ENCODE peak calls at places on chromosome 18, in four cellular contexts. One of them, this sample, is unnamed.

GRCh38 chr18:10170375-10170774 is 256.6 kb downstream of the VAPA start:
- DNase-seq in choroid plexus epithelial cell: no peak
- DNase-seq in fibroblast of mammary gland: no peak
- DNase-seq in mucosa of descending colon: no peak
- DNase-seq in this sample: no peak

GRCh38 chr18:11842562-11842961 is 8.7 kb upstream of the CHMP1B start:
- DNase-seq in choroid plexus epithelial cell: no peak
- DNase-seq in fibroblast of mammary gland: no peak
- DNase-seq in mucosa of descending colon: no peak
- DNase-seq in this sample: no peak

GRCh38 chr18:41875094-41875780 is 79.8 kb upstream of the PIK3C3 start:
- DNase-seq in choroid plexus epithelial cell: peak; percentile 76
- DNase-seq in fibroblast of mammary gland: peak; percentile 65
- DNase-seq in mucosa of descending colon: no peak
- DNase-seq in this sample: peak; percentile 71

GRCh38 chr18:10726198-10727068 is 200.6 kb downstream of the NAPG start:
- DNase-seq in choroid plexus epithelial cell: no peak
- DNase-seq in fibroblast of mammary gland: no peak
- DNase-seq in mucosa of descending colon: peak; percentile 29
- DNase-seq in this sample: no peak

GRCh38 chr18:72742002-72742401 is 125.8 kb downstream of the NETO1 start:
- DNase-seq in choroid plexus epithelial cell: no peak
- DNase-seq in fibroblast of mammary gland: no peak
- DNase-seq in mucosa of descending colon: no peak
- DNase-seq in this sample: peak; percentile 56

GRCh38 chr18:74596959-74597661 is 560 bp upstream of the ZNF407 start:
- DNase-seq in choroid plexus epithelial cell: peak; percentile 75
- DNase-seq in fibroblast of mammary gland: peak; percentile 62
- DNase-seq in mucosa of descending colon: peak; percentile 81
- DNase-seq in this sample: peak; percentile 9

GRCh38 chr18:58556333-58557012 is 72.4 kb downstream of the ALPK2 start:
- DNase-seq in choroid plexus epithelial cell: no peak
- DNase-seq in fibroblast of mammary gland: no peak
- DNase-seq in mucosa of descending colon: no peak
- DNase-seq in this sample: no peak

GRCh38 chr18:48193521-48194251 is 215.5 kb downstream of the ZBTB7C start:
- DNase-seq in choroid plexus epithelial cell: no peak
- DNase-seq in fibroblast of mammary gland: no peak
- DNase-seq in mucosa of descending colon: no peak
- DNase-seq in this sample: no peak

GRCh38 chr18:40355701-40356100 is 1599.3 kb upstream of the PIK3C3 start:
- DNase-seq in choroid plexus epithelial cell: peak; percentile 24
- DNase-seq in fibroblast of mammary gland: peak; percentile 72
- DNase-seq in mucosa of descending colon: no peak
- DNase-seq in this sample: peak; percentile 56

GRCh38 chr18:34039194-34039593 is 185.5 kb downstream of the NOL4 start:
- DNase-seq in choroid plexus epithelial cell: no peak
- DNase-seq in fibroblast of mammary gland: no peak
- DNase-seq in mucosa of descending colon: no peak
- DNase-seq in this sample: no peak

GRCh38 chr18:54616220-54616848 is 25.3 kb downstream of the DYNAP start:
- DNase-seq in choroid plexus epithelial cell: no peak
- DNase-seq in fibroblast of mammary gland: no peak
- DNase-seq in mucosa of descending colon: no peak
- DNase-seq in this sample: no peak

GRCh38 chr18:31424383-31424988 is 23.1 kb upstream of the DSG3 start:
- DNase-seq in choroid plexus epithelial cell: peak; percentile 72
- DNase-seq in fibroblast of mammary gland: peak; percentile 39
- DNase-seq in mucosa of descending colon: peak; percentile 53
- DNase-seq in this sample: peak; percentile 67

GRCh38 chr18:59835656-59836379 is 64.0 kb upstream of the PMAIP1 start:
- DNase-seq in choroid plexus epithelial cell: peak; percentile 45
- DNase-seq in fibroblast of mammary gland: no peak
- DNase-seq in mucosa of descending colon: no peak
- DNase-seq in this sample: no peak

GRCh38 chr18:66749475-66750035 is 145.7 kb upstream of the CDH19 start:
- DNase-seq in choroid plexus epithelial cell: no peak
- DNase-seq in fibroblast of mammary gland: no peak
- DNase-seq in mucosa of descending colon: no peak
- DNase-seq in this sample: no peak

GRCh38 chr18:8264861-8265411 is 344.3 kb upstream of the RAB12 start:
- DNase-seq in choroid plexus epithelial cell: peak; percentile 62
- DNase-seq in fibroblast of mammary gland: no peak
- DNase-seq in mucosa of descending colon: no peak
- DNase-seq in this sample: no peak

GRCh38 chr18:50268022-50268747 is 1.9 kb upstream of the CFAP53 start:
- DNase-seq in choroid plexus epithelial cell: peak; percentile 74
- DNase-seq in fibroblast of mammary gland: peak; percentile 72
- DNase-seq in mucosa of descending colon: peak; percentile 88
- DNase-seq in this sample: no peak

GRCh38 chr18:48743046-48743445 is 204.2 kb downstream of the CTIF start:
- DNase-seq in choroid plexus epithelial cell: peak; percentile 55
- DNase-seq in fibroblast of mammary gland: peak; percentile 88
- DNase-seq in mucosa of descending colon: no peak
- DNase-seq in this sample: peak; percentile 48

GRCh38 chr18:12307251-12307736 is 747 bp upstream of the TUBB6 start:
- DNase-seq in choroid plexus epithelial cell: peak; percentile 82
- DNase-seq in fibroblast of mammary gland: peak; percentile 77
- DNase-seq in mucosa of descending colon: peak; percentile 42
- DNase-seq in this sample: peak; percentile 42

GRCh38 chr18:55343396-55344073 is 244.5 kb downstream of the TCF4 start:
- DNase-seq in choroid plexus epithelial cell: peak; percentile 73
- DNase-seq in fibroblast of mammary gland: peak; percentile 56
- DNase-seq in mucosa of descending colon: no peak
- DNase-seq in this sample: peak; percentile 25

GRCh38 chr18:37946324-37946723 is 380.7 kb upstream of the CELF4 start:
- DNase-seq in choroid plexus epithelial cell: no peak
- DNase-seq in fibroblast of mammary gland: no peak
- DNase-seq in mucosa of descending colon: no peak
- DNase-seq in this sample: no peak

GRCh38 chr18:21056545-21056944 is 55.1 kb downstream of the ROCK1 start:
- DNase-seq in choroid plexus epithelial cell: no peak
- DNase-seq in fibroblast of mammary gland: no peak
- DNase-seq in mucosa of descending colon: no peak
- DNase-seq in this sample: peak; percentile 4

GRCh38 chr18:39627936-39628335 is 2062.3 kb upstream of the CELF4 start:
- DNase-seq in choroid plexus epithelial cell: peak; percentile 59
- DNase-seq in fibroblast of mammary gland: peak; percentile 5
- DNase-seq in mucosa of descending colon: no peak
- DNase-seq in this sample: no peak

GRCh38 chr18:73895701-73896100 is 251.9 kb downstream of the FBXO15 start:
- DNase-seq in choroid plexus epithelial cell: no peak
- DNase-seq in fibroblast of mammary gland: no peak
- DNase-seq in mucosa of descending colon: no peak
- DNase-seq in this sample: peak; percentile 4

GRCh38 chr18:72504866-72505265 is 39.3 kb downstream of the CBLN2 start:
- DNase-seq in choroid plexus epithelial cell: no peak
- DNase-seq in fibroblast of mammary gland: no peak
- DNase-seq in mucosa of descending colon: no peak
- DNase-seq in this sample: no peak

GRCh38 chr18:59448546-59448945 is 89.5 kb upstream of the LMAN1 start:
- DNase-seq in choroid plexus epithelial cell: peak; percentile 16
- DNase-seq in fibroblast of mammary gland: peak; percentile 95
- DNase-seq in mucosa of descending colon: no peak
- DNase-seq in this sample: no peak

GRCh38 chr18:55189972-55190371 is 230.7 kb upstream of the CCDC68 start:
- DNase-seq in choroid plexus epithelial cell: no peak
- DNase-seq in fibroblast of mammary gland: no peak
- DNase-seq in mucosa of descending colon: no peak
- DNase-seq in this sample: no peak

GRCh38 chr18:3051718-3052410 is 38.9 kb upstream of the LPIN2 start:
- DNase-seq in choroid plexus epithelial cell: no peak
- DNase-seq in fibroblast of mammary gland: no peak
- DNase-seq in mucosa of descending colon: peak; percentile 63
- DNase-seq in this sample: peak; percentile 32

GRCh38 chr18:45197526-45197970 is 417.7 kb upstream of the SLC14A2 start:
- DNase-seq in choroid plexus epithelial cell: no peak
- DNase-seq in fibroblast of mammary gland: peak; percentile 75
- DNase-seq in mucosa of descending colon: no peak
- DNase-seq in this sample: no peak

GRCh38 chr18:11653521-11653920 is 35.5 kb upstream of the GNAL start:
- DNase-seq in choroid plexus epithelial cell: no peak
- DNase-seq in fibroblast of mammary gland: no peak
- DNase-seq in mucosa of descending colon: no peak
- DNase-seq in this sample: no peak

GRCh38 chr18:48790226-48790863 is 160.4 kb downstream of the SMAD7 start:
- DNase-seq in choroid plexus epithelial cell: peak; percentile 81
- DNase-seq in fibroblast of mammary gland: no peak
- DNase-seq in mucosa of descending colon: no peak
- DNase-seq in this sample: peak; percentile 11

GRCh38 chr18:76834379-76834778 is 12.0 kb downstream of the ZNF236 start:
- DNase-seq in choroid plexus epithelial cell: no peak
- DNase-seq in fibroblast of mammary gland: no peak
- DNase-seq in mucosa of descending colon: no peak
- DNase-seq in this sample: no peak

GRCh38 chr18:78899241-78899640 is 80.4 kb upstream of the SALL3 start:
- DNase-seq in choroid plexus epithelial cell: no peak
- DNase-seq in fibroblast of mammary gland: no peak
- DNase-seq in mucosa of descending colon: no peak
- DNase-seq in this sample: no peak

GRCh38 chr18:73462092-73462491 is 594.3 kb upstream of the NETO1 start:
- DNase-seq in choroid plexus epithelial cell: peak; percentile 97
- DNase-seq in fibroblast of mammary gland: peak; percentile 89
- DNase-seq in mucosa of descending colon: no peak
- DNase-seq in this sample: peak; percentile 50

GRCh38 chr18:32777049-32777448 is 4.2 kb upstream of the KLHL14 start:
- DNase-seq in choroid plexus epithelial cell: peak; percentile 8
- DNase-seq in fibroblast of mammary gland: peak; percentile 48
- DNase-seq in mucosa of descending colon: no peak
- DNase-seq in this sample: peak; percentile 30

GRCh38 chr18:36993068-36993467 is 164.1 kb downstream of the KIAA1328 start:
- DNase-seq in choroid plexus epithelial cell: peak; percentile 81
- DNase-seq in fibroblast of mammary gland: peak; percentile 54
- DNase-seq in mucosa of descending colon: no peak
- DNase-seq in this sample: no peak

GRCh38 chr18:34098109-34098508 is 126.6 kb downstream of the NOL4 start:
- DNase-seq in choroid plexus epithelial cell: no peak
- DNase-seq in fibroblast of mammary gland: no peak
- DNase-seq in mucosa of descending colon: no peak
- DNase-seq in this sample: no peak

GRCh38 chr18:58205087-58205779 is 161.2 kb downstream of the NEDD4L start:
- DNase-seq in choroid plexus epithelial cell: peak; percentile 62
- DNase-seq in fibroblast of mammary gland: peak; percentile 84
- DNase-seq in mucosa of descending colon: no peak
- DNase-seq in this sample: no peak

GRCh38 chr18:44098551-44099098 is 582.1 kb upstream of the SETBP1 start:
- DNase-seq in choroid plexus epithelial cell: peak; percentile 79
- DNase-seq in fibroblast of mammary gland: peak; percentile 45
- DNase-seq in mucosa of descending colon: peak; percentile 38
- DNase-seq in this sample: peak; percentile 49
- TF ChIP-seq CTCF in choroid plexus epithelial cell: peak; percentile 61
- TF ChIP-seq CTCF in fibroblast of mammary gland: peak; percentile 41
- TF ChIP-seq CTCF in mucosa of descending colon: peak; percentile 15
- TF ChIP-seq CTCF in this sample: peak; percentile 41

GRCh38 chr18:13831864-13832508 is 8.0 kb downstream of the MC5R start:
- DNase-seq in choroid plexus epithelial cell: no peak
- DNase-seq in fibroblast of mammary gland: peak; percentile 2
- DNase-seq in mucosa of descending colon: no peak
- DNase-seq in this sample: peak; percentile 50
- TF ChIP-seq CTCF in choroid plexus epithelial cell: no peak
- TF ChIP-seq CTCF in fibroblast of mammary gland: no peak
- TF ChIP-seq CTCF in mucosa of descending colon: no peak
- TF ChIP-seq CTCF in this sample: no peak

GRCh38 chr18:27211569-27211968 is 26.5 kb upstream of the CHST9 start:
- DNase-seq in choroid plexus epithelial cell: no peak
- DNase-seq in fibroblast of mammary gland: no peak
- DNase-seq in mucosa of descending colon: no peak
- DNase-seq in this sample: no peak
- TF ChIP-seq CTCF in choroid plexus epithelial cell: no peak
- TF ChIP-seq CTCF in fibroblast of mammary gland: no peak
- TF ChIP-seq CTCF in mucosa of descending colon: no peak
- TF ChIP-seq CTCF in this sample: no peak

DNA sequence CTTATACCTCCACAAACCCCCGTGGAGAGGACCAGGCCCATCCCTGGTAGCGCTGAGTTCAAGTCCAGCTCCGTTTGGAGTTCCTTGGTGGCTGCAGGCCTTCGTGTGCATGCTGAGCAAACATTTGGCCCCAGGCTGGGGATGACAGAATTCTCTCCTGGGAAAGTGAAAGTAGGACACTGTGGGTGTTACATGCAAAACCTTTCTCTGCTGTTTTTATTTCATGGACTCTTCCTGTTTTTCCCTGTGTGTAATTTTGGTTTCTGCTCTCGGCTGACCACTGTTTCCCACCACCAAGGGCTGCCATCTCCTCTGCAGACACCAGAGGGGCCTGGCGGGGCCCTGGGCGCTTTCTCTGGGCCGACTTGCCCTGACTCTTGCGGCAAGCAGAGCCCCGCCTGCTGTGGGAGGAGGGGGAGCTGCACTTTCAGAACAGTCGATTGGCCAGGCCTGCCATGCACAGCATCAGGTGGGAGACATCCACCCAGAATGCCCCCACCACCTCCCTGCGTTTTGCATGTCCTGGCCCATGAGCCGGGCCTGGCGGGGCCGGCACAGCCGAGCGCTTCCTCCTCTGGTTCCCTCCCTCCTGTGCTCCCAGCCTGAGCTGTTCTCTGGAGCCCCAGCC is 102.4 kb downstream of the CABLES1 start:
- DNase-seq in choroid plexus epithelial cell: peak; percentile 65
- DNase-seq in fibroblast of mammary gland: peak; percentile 56
- DNase-seq in mucosa of descending colon: peak; percentile 64
- DNase-seq in this sample: no peak
- TF ChIP-seq CTCF in choroid plexus epithelial cell: peak; percentile 59
- TF ChIP-seq CTCF in fibroblast of mammary gland: peak; percentile 41
- TF ChIP-seq CTCF in mucosa of descending colon: no peak
- TF ChIP-seq CTCF in this sample: no peak

DNA sequence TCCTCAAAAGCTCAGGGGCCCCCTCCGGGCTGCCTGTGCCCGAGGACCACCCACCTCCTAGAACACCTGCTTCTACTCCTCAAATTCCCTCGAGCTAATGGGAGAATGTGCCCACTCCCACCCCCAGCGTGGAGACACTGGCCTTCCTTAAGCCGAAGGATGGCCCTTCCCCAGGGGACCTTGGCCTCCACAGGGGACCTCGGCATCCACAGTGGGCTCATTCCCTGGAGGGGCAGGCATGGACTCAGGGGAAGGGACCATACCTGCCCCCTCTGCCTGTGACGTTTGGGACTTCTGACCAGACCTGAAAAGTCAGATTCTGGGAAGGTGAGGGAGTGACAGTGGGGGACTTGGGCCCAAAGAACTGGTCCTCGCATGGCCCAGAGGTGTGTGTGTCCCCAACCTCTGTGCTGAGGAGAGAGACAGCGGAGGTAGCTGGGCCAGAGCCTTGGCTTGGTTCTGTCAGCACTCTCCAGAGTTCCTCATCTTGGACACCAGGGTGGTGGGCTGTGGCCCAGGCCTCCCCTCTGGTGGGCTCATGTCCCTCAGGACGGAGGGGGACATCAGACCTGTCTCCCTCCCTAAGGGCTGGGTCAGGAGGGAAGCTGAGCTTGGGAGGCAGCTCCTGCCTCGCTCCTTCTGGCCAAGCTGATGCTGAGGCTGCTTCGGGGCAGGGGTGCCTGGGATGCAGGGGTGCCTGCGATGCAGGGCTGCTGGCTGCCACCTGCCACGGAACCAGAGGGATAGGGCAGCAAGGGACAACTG is 240.4 kb downstream of the HAUS1 start:
- DNase-seq in choroid plexus epithelial cell: no peak
- DNase-seq in fibroblast of mammary gland: no peak
- DNase-seq in mucosa of descending colon: no peak
- DNase-seq in this sample: no peak
- TF ChIP-seq CTCF in choroid plexus epithelial cell: no peak
- TF ChIP-seq CTCF in fibroblast of mammary gland: no peak
- TF ChIP-seq CTCF in mucosa of descending colon: no peak
- TF ChIP-seq CTCF in this sample: no peak

This sample was measured in MCF 10A.